ENCODE peak calls at places on chromosome 19, in nine cellular contexts. One of them, this sample, is unnamed.

GRCh38 chr19:21603431-21604153 is 98.2 kb downstream of the ZNF429 start:
- DNase-seq in PC-9: no peak
- DNase-seq in cardiac muscle cell: peak
- DNase-seq in T-helper 1 cell: no peak
- DNase-seq in progenitor cell of endocrine pancreas: no peak
- DNase-seq in frontal cortex: no peak
- DNase-seq in GM12864: no peak
- DNase-seq in fibroblast of mammary gland: no peak
- DNase-seq in smooth muscle cell of the brain vasculature: no peak
- DNase-seq in this sample: no peak

GRCh38 chr19:16737909-16738308 is 18.3 kb downstream of the NWD1 start:
- DNase-seq in cardiac muscle cell: no peak
- DNase-seq in progenitor cell of endocrine pancreas: no peak
- DNase-seq in PC-9: no peak
- DNase-seq in T-helper 1 cell: no peak
- DNase-seq in smooth muscle cell of the brain vasculature: no peak
- DNase-seq in GM12864: no peak
- DNase-seq in fibroblast of mammary gland: no peak
- DNase-seq in frontal cortex: no peak
- DNase-seq in this sample: no peak

GRCh38 chr19:46967578-46968018 is 52.0 kb upstream of the NPAS1 start:
- DNase-seq in smooth muscle cell of the brain vasculature: no peak
- DNase-seq in T-helper 1 cell: no peak
- DNase-seq in frontal cortex: no peak
- DNase-seq in cardiac muscle cell: no peak
- DNase-seq in PC-9: no peak
- DNase-seq in progenitor cell of endocrine pancreas: no peak
- DNase-seq in GM12864: no peak
- DNase-seq in fibroblast of mammary gland: no peak
- DNase-seq in this sample: no peak

GRCh38 chr19:30369833-30370232 is 2.4 kb upstream of the ZNF536 start:
- DNase-seq in frontal cortex: no peak
- DNase-seq in progenitor cell of endocrine pancreas: no peak
- DNase-seq in smooth muscle cell of the brain vasculature: no peak
- DNase-seq in cardiac muscle cell: no peak
- DNase-seq in T-helper 1 cell: no peak
- DNase-seq in fibroblast of mammary gland: no peak
- DNase-seq in GM12864: no peak
- DNase-seq in PC-9: no peak
- DNase-seq in this sample: no peak

GRCh38 chr19:44745386-44745831 is 3.1 kb upstream of the BCL3 start:
- DNase-seq in frontal cortex: no peak
- DNase-seq in GM12864: no peak
- DNase-seq in smooth muscle cell of the brain vasculature: no peak
- DNase-seq in T-helper 1 cell: no peak
- DNase-seq in PC-9: no peak
- DNase-seq in progenitor cell of endocrine pancreas: no peak
- DNase-seq in cardiac muscle cell: no peak
- DNase-seq in fibroblast of mammary gland: peak
- DNase-seq in this sample: no peak

GRCh38 chr19:54190942-54191670 is at the start of gene TSEN34:
- DNase-seq in T-helper 1 cell: peak
- DNase-seq in GM12864: peak
- DNase-seq in progenitor cell of endocrine pancreas: peak
- DNase-seq in fibroblast of mammary gland: peak
- DNase-seq in frontal cortex: peak
- DNase-seq in cardiac muscle cell: peak
- DNase-seq in PC-9: no peak
- DNase-seq in smooth muscle cell of the brain vasculature: no peak
- DNase-seq in this sample: no peak

GRCh38 chr19:58261600-58261967 is 17.2 kb upstream of the ZNF8 start:
- DNase-seq in GM12864: no peak
- DNase-seq in cardiac muscle cell: no peak
- DNase-seq in smooth muscle cell of the brain vasculature: no peak
- DNase-seq in fibroblast of mammary gland: no peak
- DNase-seq in progenitor cell of endocrine pancreas: no peak
- DNase-seq in PC-9: no peak
- DNase-seq in frontal cortex: no peak
- DNase-seq in T-helper 1 cell: no peak
- DNase-seq in this sample: no peak

GRCh38 chr19:48961051-48961649 is 4.0 kb upstream of the FTL start:
- DNase-seq in fibroblast of mammary gland: peak
- DNase-seq in frontal cortex: no peak
- DNase-seq in GM12864: no peak
- DNase-seq in smooth muscle cell of the brain vasculature: no peak
- DNase-seq in T-helper 1 cell: no peak
- DNase-seq in cardiac muscle cell: no peak
- DNase-seq in PC-9: no peak
- DNase-seq in progenitor cell of endocrine pancreas: no peak
- DNase-seq in this sample: no peak

GRCh38 chr19:7620442-7621412 is 8.6 kb downstream of the XAB2 start:
- DNase-seq in T-helper 1 cell: no peak
- DNase-seq in GM12864: no peak
- DNase-seq in frontal cortex: no peak
- DNase-seq in progenitor cell of endocrine pancreas: no peak
- DNase-seq in smooth muscle cell of the brain vasculature: no peak
- DNase-seq in PC-9: no peak
- DNase-seq in cardiac muscle cell: no peak
- DNase-seq in fibroblast of mammary gland: no peak
- DNase-seq in this sample: no peak

GRCh38 chr19:55241935-55242464 is 13.4 kb upstream of the TMEM86B start:
- DNase-seq in smooth muscle cell of the brain vasculature: no peak
- DNase-seq in frontal cortex: no peak
- DNase-seq in fibroblast of mammary gland: no peak
- DNase-seq in T-helper 1 cell: no peak
- DNase-seq in progenitor cell of endocrine pancreas: no peak
- DNase-seq in GM12864: no peak
- DNase-seq in cardiac muscle cell: no peak
- DNase-seq in PC-9: no peak
- DNase-seq in this sample: no peak

GRCh38 chr19:12527034-12527836 is 24.0 kb downstream of the ZNF564 start:
- DNase-seq in progenitor cell of endocrine pancreas: no peak
- DNase-seq in cardiac muscle cell: peak
- DNase-seq in T-helper 1 cell: no peak
- DNase-seq in frontal cortex: no peak
- DNase-seq in smooth muscle cell of the brain vasculature: no peak
- DNase-seq in GM12864: no peak
- DNase-seq in fibroblast of mammary gland: peak
- DNase-seq in PC-9: peak
- DNase-seq in this sample: no peak

GRCh38 chr19:4754248-4754647 is 30.6 kb upstream of the DPP9 start:
- DNase-seq in GM12864: no peak
- DNase-seq in smooth muscle cell of the brain vasculature: no peak
- DNase-seq in progenitor cell of endocrine pancreas: no peak
- DNase-seq in T-helper 1 cell: no peak
- DNase-seq in frontal cortex: no peak
- DNase-seq in cardiac muscle cell: no peak
- DNase-seq in PC-9: no peak
- DNase-seq in fibroblast of mammary gland: no peak
- DNase-seq in this sample: no peak

GRCh38 chr19:56601375-56601774 is 6.3 kb downstream of the ZNF71 start:
- DNase-seq in T-helper 1 cell: no peak
- DNase-seq in progenitor cell of endocrine pancreas: no peak
- DNase-seq in fibroblast of mammary gland: peak
- DNase-seq in GM12864: no peak
- DNase-seq in cardiac muscle cell: no peak
- DNase-seq in smooth muscle cell of the brain vasculature: no peak
- DNase-seq in PC-9: no peak
- DNase-seq in frontal cortex: no peak
- DNase-seq in this sample: no peak

GRCh38 chr19:16799740-16800139 is 29.5 kb upstream of the SIN3B start:
- DNase-seq in PC-9: peak
- DNase-seq in cardiac muscle cell: no peak
- DNase-seq in T-helper 1 cell: no peak
- DNase-seq in smooth muscle cell of the brain vasculature: no peak
- DNase-seq in fibroblast of mammary gland: no peak
- DNase-seq in GM12864: no peak
- DNase-seq in frontal cortex: no peak
- DNase-seq in progenitor cell of endocrine pancreas: no peak
- DNase-seq in this sample: no peak

GRCh38 chr19:10701955-10702307 is 692 bp downstream of the QTRT1 start:
- DNase-seq in PC-9: no peak
- DNase-seq in GM12864: no peak
- DNase-seq in fibroblast of mammary gland: no peak
- DNase-seq in cardiac muscle cell: peak
- DNase-seq in progenitor cell of endocrine pancreas: no peak
- DNase-seq in T-helper 1 cell: no peak
- DNase-seq in smooth muscle cell of the brain vasculature: no peak
- DNase-seq in frontal cortex: no peak
- DNase-seq in this sample: no peak

GRCh38 chr19:32691952-32692726 is 518 bp downstream of the NUDT19 start:
- DNase-seq in smooth muscle cell of the brain vasculature: no peak
- DNase-seq in GM12864: no peak
- DNase-seq in T-helper 1 cell: peak
- DNase-seq in fibroblast of mammary gland: peak
- DNase-seq in cardiac muscle cell: no peak
- DNase-seq in progenitor cell of endocrine pancreas: no peak
- DNase-seq in frontal cortex: peak
- DNase-seq in PC-9: peak
- DNase-seq in this sample: no peak

GRCh38 chr19:38543807-38544568 is 73.8 kb downstream of the MAP4K1 start:
- DNase-seq in PC-9: peak
- DNase-seq in T-helper 1 cell: no peak
- DNase-seq in progenitor cell of endocrine pancreas: no peak
- DNase-seq in fibroblast of mammary gland: peak
- DNase-seq in GM12864: peak
- DNase-seq in smooth muscle cell of the brain vasculature: peak
- DNase-seq in cardiac muscle cell: peak
- DNase-seq in frontal cortex: peak
- DNase-seq in this sample: no peak